ENCODE peak calls at places on chromosomes 5 and 9, in ten cellular contexts. L is Peyer's patch; Q is H9; K is MCF 10A; Z is Caco-2; J is activated CD8-positive, alpha-beta T cell treated with anti-CD3 and anti-CD28 coated beads for 36 hours; N is foreskin fibroblast; W is heart right ventricle; I is tibial artery; D is choroid plexus epithelial cell. B is an unnamed sample.

GRCh38 chr9:109506097-109506712 is 8.1 kb upstream of the PTPN3 start:
- DNase-seq in J (no peak), K (no peak), L (no peak), I (no peak), N (no peak), Z (peak), W (no peak), Q (no peak), D (peak), B (no peak)

GRCh38 chr5:156201793-156202388 is 125.1 kb upstream of the SGCD start:
- DNase-seq in J (no peak), L (no peak), N (no peak), Q (no peak), K (peak), W (no peak), Z (no peak), D (peak), I (no peak), B (no peak)

GRCh38 chr5:145854651-145855258 is 18.1 kb downstream of the GRXCR2 start:
- DNase-seq in N (peak), Q (no peak), W (no peak), K (peak), I (no peak), L (no peak), D (peak), J (no peak), Z (peak), B (no peak)

GRCh38 chr9:137451976-137452760 is 7.0 kb downstream of the NSMF start:
- DNase-seq in W (no peak), L (no peak), I (peak), K (no peak), D (no peak), N (no peak), Z (no peak), J (peak), Q (no peak), B (peak)

GRCh38 chr9:16773617-16774016 is 96.9 kb downstream of the BNC2 start:
- DNase-seq in L (no peak), I (no peak), Q (no peak), N (no peak), K (no peak), W (no peak), J (no peak), D (no peak), Z (no peak), B (no peak)

GRCh38 chr9:113783475-113783874 is 92.6 kb upstream of the ZNF618 start:
- DNase-seq in D (no peak), N (no peak), Q (no peak), L (no peak), Z (no peak), W (no peak), I (no peak), J (no peak), K (no peak), B (no peak)

GRCh38 chr9:134651226-134651905 is 9.8 kb downstream of the COL5A1 start:
- DNase-seq in W (no peak), N (no peak), Z (no peak), K (no peak), L (no peak), Q (no peak), J (no peak), D (no peak), I (peak), B (peak)

GRCh38 chr9:95167998-95168397 is 149.5 kb downstream of the FANCC start:
- DNase-seq in I (no peak), J (peak), W (no peak), K (peak), L (peak), Q (peak), N (peak), Z (peak), D (peak), B (no peak)

GRCh38 chr9:109167716-109168115 is 667 bp upstream of the FRRS1L start:
- DNase-seq in K (no peak), Q (no peak), D (no peak), L (no peak), Z (no peak), N (no peak), W (no peak), J (no peak), I (no peak), B (no peak)

GRCh38 chr9:126773004-126773607 is 31.7 kb upstream of the ZBTB43 start:
- DNase-seq in W (no peak), J (peak), I (no peak), Q (peak), Z (peak), N (peak), L (no peak), D (peak), K (peak), B (no peak)

GRCh38 chr5:72238712-72239445 is 81.2 kb downstream of the MRPS27 start:
- DNase-seq in J (no peak), N (no peak), L (no peak), W (no peak), D (no peak), K (no peak), Z (no peak), Q (peak), I (no peak), B (no peak)

GRCh38 chr5:9361835-9362234 is 184.0 kb downstream of the SEMA5A start:
- DNase-seq in I (no peak), W (no peak), K (peak), N (no peak), Z (peak), L (no peak), Q (peak), D (peak), J (peak), B (no peak)

GRCh38 chr9:78130004-78130403 is 98.4 kb upstream of the GNAQ start:
- DNase-seq in D (peak), W (no peak), L (no peak), N (no peak), J (peak), Q (peak), Z (peak), I (peak), K (peak), B (no peak)

GRCh38 chr9:94817291-94818195 is 91.0 kb downstream of the AOPEP start:
- DNase-seq in D (no peak), I (no peak), N (no peak), L (no peak), Q (no peak), J (no peak), Z (no peak), K (no peak), W (no peak), B (no peak)

GRCh38 chr5:53303105-53303504 is 177.3 kb upstream of the FST start:
- DNase-seq in J (peak), W (no peak), Q (no peak), N (peak), I (no peak), D (peak), K (peak), L (no peak), Z (no peak), B (no peak)

GRCh38 chr5:180526265-180526664 is 32.1 kb downstream of the CNOT6 start:
- DNase-seq in D (no peak), Q (no peak), J (no peak), N (no peak), L (no peak), K (no peak), Z (no peak), W (no peak), I (no peak), B (no peak)

GRCh38 chr5:53246042-53246836 is 136.7 kb upstream of the MOCS2 start:
- DNase-seq in L (no peak), J (no peak), Q (no peak), D (peak), Z (no peak), K (no peak), W (no peak), I (no peak), N (peak), B (no peak)

GRCh38 chr9:129027224-129027684 is 877 bp downstream of the SH3GLB2 start:
- DNase-seq in W (no peak), L (no peak), K (no peak), Q (no peak), J (no peak), D (no peak), N (no peak), I (peak), Z (no peak), B (no peak)

GRCh38 chr9:115291841-115292240 is 173.9 kb upstream of the TNC start:
- DNase-seq in W (no peak), J (no peak), N (no peak), Q (no peak), D (peak), K (peak), I (no peak), L (no peak), Z (peak), B (no peak)

GRCh38 chr5:132098151-132098594 is 24.6 kb downstream of the CSF2 start:
- DNase-seq in Z (no peak), K (no peak), L (peak), Q (no peak), J (peak), D (peak), W (no peak), N (no peak), I (no peak), B (no peak)

GRCh38 chr9:87725900-87726709 is at the start of gene CTSL:
- DNase-seq in Q (peak), K (peak), Z (peak), N (peak), D (peak), W (peak), J (peak), I (peak), L (peak), B (peak)

GRCh38 chr9:20524776-20525175 is 97.5 kb downstream of the MLLT3 start:
- DNase-seq in N (no peak), J (peak), Z (peak), Q (peak), K (peak), D (peak), I (no peak), W (no peak), L (no peak), B (no peak)
- TF ChIP-seq CTCF in N (no peak), J (peak), Z (peak), Q (peak), K (no peak), D (peak), I (no peak), W (peak), L (peak), B (no peak)

DNA sequence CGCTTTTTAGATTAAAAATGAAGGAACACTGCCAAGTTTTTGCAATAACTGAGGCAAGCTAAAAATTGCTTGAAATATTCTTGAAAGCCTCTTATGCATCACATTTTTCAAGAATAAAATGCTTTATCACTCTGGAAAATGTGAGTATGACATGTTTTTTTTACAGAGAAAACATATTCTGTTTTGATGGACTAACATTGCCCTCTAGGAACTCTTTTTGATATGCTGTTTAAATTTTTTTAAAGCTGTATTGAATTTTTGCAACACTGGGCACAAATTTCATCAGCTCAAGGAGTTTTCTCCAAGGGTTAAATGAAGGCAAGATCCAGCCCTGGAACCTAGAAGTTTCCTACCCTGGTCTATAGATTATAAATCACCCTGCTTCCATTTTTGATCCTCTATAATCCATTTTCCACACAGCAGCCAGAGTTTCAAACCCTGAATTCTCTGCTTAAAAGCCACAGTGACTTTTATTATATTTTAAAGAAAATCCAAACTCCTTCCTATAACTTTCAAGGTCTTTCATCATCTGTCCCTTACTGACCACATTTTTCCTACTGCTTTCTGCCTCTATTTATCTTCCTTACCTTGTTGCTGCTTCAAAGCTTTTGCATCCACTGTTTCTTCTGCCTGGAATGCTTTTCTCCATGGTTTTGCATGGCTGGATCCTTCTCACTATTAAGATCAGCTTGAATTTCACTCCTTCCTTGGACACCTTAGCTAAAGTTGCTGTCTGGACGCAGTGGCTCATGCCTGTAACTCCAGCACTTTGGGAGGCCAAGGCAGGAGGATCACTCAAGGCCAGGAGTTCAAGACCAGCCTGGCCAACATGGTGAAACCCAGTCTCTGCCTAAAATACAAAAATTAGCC is 60.9 kb downstream of the IL31RA start:
- DNase-seq in Q (no peak), K (peak), L (no peak), I (no peak), D (peak), J (no peak), N (no peak), W (no peak), Z (no peak), B (no peak)
- TF ChIP-seq CTCF in Q (no peak), K (no peak), L (no peak), I (no peak), D (no peak), J (no peak), N (no peak), W (no peak), Z (no peak), B (no peak)

GRCh38 chr5:87877023-87877422 is 391.6 kb downstream of the TMEM161B start:
- DNase-seq in L (no peak), N (no peak), Q (no peak), Z (no peak), I (no peak), K (no peak), D (no peak), J (no peak), W (no peak), B (no peak)
- TF ChIP-seq CTCF in L (no peak), N (no peak), Q (no peak), Z (no peak), I (no peak), K (no peak), D (no peak), J (no peak), W (no peak), B (no peak)

GRCh38 chr5:150247726-150248125 is 41.8 kb downstream of the CAMK2A start:
- DNase-seq in I (no peak), L (no peak), Z (no peak), Q (no peak), D (no peak), K (no peak), J (no peak), N (no peak), W (no peak), B (no peak)

GRCh38 chr5:150246424-150246823 is 43.1 kb downstream of the CAMK2A start:
- DNase-seq in D (no peak), L (no peak), I (no peak), W (no peak), J (no peak), N (no peak), K (no peak), Z (no peak), Q (no peak), B (no peak)

GRCh38 chr5:150245808-150246207 is 43.8 kb downstream of the CAMK2A start:
- DNase-seq in K (no peak), Q (no peak), N (no peak), J (no peak), D (no peak), I (no peak), Z (no peak), W (no peak), L (no peak), B (no peak)

GRCh38 chr5:150245111-150245789 is 44.3 kb downstream of the CAMK2A start:
- DNase-seq in L (no peak), W (peak), K (peak), N (peak), D (peak), I (peak), J (no peak), Q (no peak), Z (no peak), B (no peak)

DNA sequence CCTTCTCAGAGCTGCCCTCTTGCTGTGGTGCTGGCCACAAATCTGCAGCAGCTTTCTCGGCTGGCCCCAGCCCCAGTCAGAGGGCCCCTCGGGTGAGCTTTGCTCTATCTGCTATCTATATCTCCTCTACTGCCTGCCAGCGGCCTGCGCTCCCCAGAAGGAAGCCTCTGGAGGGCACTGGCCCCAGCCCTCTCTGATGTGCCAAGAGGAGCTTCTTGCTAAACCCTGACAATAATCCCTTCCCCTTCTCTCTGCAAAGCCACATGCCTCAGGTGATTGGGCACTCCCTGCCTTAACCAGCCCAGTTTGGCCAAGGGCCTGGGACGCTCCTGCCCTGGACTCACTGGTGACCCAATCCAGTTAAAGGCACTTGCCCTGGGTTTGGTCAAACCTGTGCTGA is 42.7 kb downstream of the CAMK2A start:
- DNase-seq in W (no peak), Z (no peak), L (no peak), I (no peak), N (no peak), K (peak), J (no peak), D (no peak), Q (no peak), B (no peak)
- TF ChIP-seq CTCF in W (no peak), Z (no peak), L (no peak), I (no peak), N (no peak), K (no peak), J (no peak), D (no peak), Q (no peak), B (no peak)

DNA sequence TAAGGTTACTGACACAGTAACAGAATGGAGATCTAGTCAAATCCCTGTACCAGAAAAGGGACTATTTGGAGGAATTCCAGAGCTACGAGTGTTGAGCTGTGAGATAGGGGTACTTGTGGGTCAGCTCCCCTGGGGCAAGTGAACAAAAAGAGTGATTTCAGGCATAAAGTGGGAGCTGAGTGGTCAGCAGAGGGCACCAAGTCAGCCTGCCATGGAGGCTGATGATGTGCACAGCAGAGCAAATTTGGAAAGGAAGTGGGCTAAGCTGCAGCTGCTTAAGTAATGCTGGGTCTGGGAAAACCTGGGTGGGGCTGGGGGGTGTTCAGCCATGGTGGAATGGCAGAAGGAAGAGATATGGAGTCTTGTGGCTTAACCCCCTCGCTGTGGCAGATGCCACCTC is 327.9 kb downstream of the NTRK2 start:
- DNase-seq in W (no peak), Z (no peak), L (no peak), J (no peak), I (no peak), N (no peak), K (no peak), Q (peak), D (no peak), B (no peak)
- TF ChIP-seq CTCF in W (no peak), Z (peak), L (no peak), J (no peak), I (no peak), N (no peak), K (no peak), Q (peak), D (no peak), B (no peak)

DNA sequence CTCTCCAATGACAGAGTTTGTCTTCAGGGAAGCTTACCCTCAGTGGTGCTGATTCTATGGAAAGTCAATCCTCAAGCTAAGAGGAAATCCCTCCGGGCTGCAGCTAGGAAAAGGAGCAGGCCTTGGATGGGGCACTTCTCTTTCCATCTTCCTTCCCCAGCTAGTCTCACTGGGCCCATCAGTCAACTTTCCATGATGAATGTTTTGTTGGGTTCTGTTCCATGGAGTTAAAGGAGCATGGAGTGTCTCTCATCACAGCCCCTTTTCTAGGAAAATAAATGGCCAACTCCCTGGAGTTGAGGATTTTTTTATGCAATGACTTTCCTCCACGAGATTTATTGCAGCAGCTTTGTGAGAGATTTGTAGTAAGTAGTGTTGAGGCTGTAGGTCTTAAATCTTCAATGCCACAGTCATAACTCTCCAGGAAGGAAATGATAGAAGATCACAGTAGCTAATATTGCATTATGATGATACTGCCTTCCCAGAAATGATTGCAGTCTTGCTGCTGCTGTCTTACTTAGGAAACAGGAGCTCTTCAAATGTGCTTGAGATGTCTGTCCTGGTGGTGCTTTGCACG is 45.6 kb upstream of the SLC44A1 start:
- DNase-seq in L (no peak), Z (no peak), J (no peak), Q (no peak), I (no peak), W (no peak), D (no peak), K (no peak), N (no peak), B (no peak)
- TF ChIP-seq CTCF in L (no peak), Z (no peak), J (no peak), Q (no peak), I (no peak), W (no peak), D (no peak), K (no peak), N (no peak), B (no peak)

DNA sequence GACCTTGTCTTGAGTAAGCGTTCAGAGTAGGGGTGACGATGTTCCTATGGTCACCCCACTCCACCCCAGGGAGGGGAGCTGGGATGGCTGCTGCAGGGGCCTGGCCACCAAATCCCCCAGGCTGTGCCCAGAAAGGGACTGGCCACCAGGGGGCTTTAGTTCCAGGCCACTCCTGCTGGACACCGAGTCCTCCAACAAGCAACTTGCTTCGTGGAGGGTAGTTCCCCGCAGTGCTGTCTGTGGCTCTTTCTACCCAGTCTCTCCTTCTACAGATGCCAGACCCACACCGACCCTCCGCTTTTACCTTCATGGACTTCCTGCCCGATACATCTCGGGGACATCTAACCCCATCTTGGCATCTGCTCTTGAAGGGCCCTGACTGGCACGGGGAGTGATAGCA is 35.7 kb upstream of the GABRP start:
- DNase-seq in Z (peak), N (no peak), K (peak), J (no peak), I (no peak), L (no peak), W (peak), Q (peak), D (peak), B (no peak)
- TF ChIP-seq CTCF in Z (peak), N (peak), K (peak), J (no peak), I (no peak), L (no peak), W (peak), Q (peak), D (peak), B (peak)

GRCh38 chr5:5490774-5491347 is 68.4 kb downstream of the ICE1 start:
- DNase-seq in Z (no peak), L (no peak), D (no peak), N (no peak), Q (no peak), W (no peak), J (no peak), I (no peak), K (no peak), B (no peak)

GRCh38 chr5:5497132-5497748 is 74.8 kb downstream of the ICE1 start:
- DNase-seq in N (peak), Z (peak), Q (peak), J (peak), K (peak), W (peak), L (peak), I (peak), D (peak), B (no peak)

GRCh38 chr5:5494489-5495402 is 72.3 kb downstream of the ICE1 start:
- DNase-seq in L (peak), I (peak), D (peak), N (peak), Z (peak), Q (peak), W (peak), J (peak), K (no peak), B (no peak)

GRCh38 chr5:5487961-5488360 is 65.5 kb downstream of the ICE1 start:
- DNase-seq in J (no peak), I (no peak), L (no peak), D (peak), K (no peak), W (no peak), Z (no peak), N (no peak), Q (no peak), B (no peak)

GRCh38 chr5:5492087-5492933 is 69.8 kb downstream of the ICE1 start:
- DNase-seq in L (no peak), N (peak), J (peak), K (peak), W (no peak), Q (peak), I (no peak), D (peak), Z (peak), B (no peak)
- TF ChIP-seq CTCF in L (peak), N (peak), J (peak), K (peak), W (peak), Q (peak), I (peak), D (peak), Z (peak), B (peak)

B was measured in CD14-positive monocyte.